ENCODE peak calls at places on chromosomes 11 and 22, in five cellular contexts. S is fibroblast of lung, K is heart left ventricle, G is ovary, H is SJSA1. X is an unnamed sample.

GRCh38 chr11:69480547-69481392 is 693 bp upstream of the LINC01488 start:
- DNase-seq in S (no peak), K (peak; percentile 83), G (no peak), H (no peak), X (no peak)

GRCh38 chr22:29032584-29032983 is 29.0 kb downstream of the C22orf31 start:
- DNase-seq in S (peak; percentile 34), K (no peak), G (no peak), H (peak; percentile 50), X (no peak)

GRCh38 chr22:26743149-26743548 is 85.8 kb downstream of the MIAT start:
- DNase-seq in S (no peak), K (no peak), G (no peak), H (no peak), X (no peak)

GRCh38 chr11:15673408-15673811 is 558.7 kb downstream of the INSC start:
- DNase-seq in S (no peak), K (no peak), G (no peak), H (no peak), X (peak; percentile 44)

GRCh38 chr22:21055880-21056319 is 10.2 kb downstream of the LRRC74B start:
- DNase-seq in S (no peak), K (no peak), G (no peak), H (no peak), X (no peak)

GRCh38 chr11:113778111-113778910 is 1.3 kb upstream of the CLDN25 start:
- DNase-seq in S (no peak), K (no peak), G (no peak), H (no peak), X (no peak)

GRCh38 chr11:133986545-133986944 is 29.8 kb upstream of the IGSF9B start:
- DNase-seq in S (no peak), K (no peak), G (no peak), H (no peak), X (no peak)

GRCh38 chr11:95361180-95361579 is 130.2 kb upstream of the SESN3 start:
- DNase-seq in S (no peak), K (no peak), G (no peak), H (no peak), X (no peak)

GRCh38 chr22:40665312-40665711 is 14.0 kb upstream of the MCHR1 start:
- DNase-seq in S (peak; percentile 48), K (peak; percentile 74), G (peak; percentile 57), H (no peak), X (no peak)

GRCh38 chr11:63682045-63682915 is 980 bp downstream of the RTN3 start:
- DNase-seq in S (peak; percentile 32), K (no peak), G (peak; percentile 42), H (peak; percentile 53), X (no peak)

GRCh38 chr11:79100093-79100704 is 340.6 kb downstream of the TENM4 start:
- DNase-seq in S (peak; percentile 66), K (no peak), G (peak; percentile 46), H (peak; percentile 16), X (no peak)

GRCh38 chr11:10205928-10206327 is 88.1 kb downstream of the SBF2 start:
- DNase-seq in S (no peak), K (no peak), G (no peak), H (no peak), X (no peak)

GRCh38 chr11:103491777-103492176 is 382.6 kb downstream of the DYNC2H1 start:
- DNase-seq in S (no peak), K (no peak), G (no peak), H (no peak), X (no peak)

GRCh38 chr11:66891849-66892660 is 35.2 kb downstream of the LRFN4 start:
- DNase-seq in S (peak; percentile 97), K (peak; percentile 32), G (no peak), H (peak; percentile 80), X (no peak)

GRCh38 chr11:115409116-115409663 is 95.0 kb downstream of the CADM1 start:
- DNase-seq in S (no peak), K (no peak), G (no peak), H (no peak), X (no peak)

GRCh38 chr11:87374206-87374793 is 336.6 kb downstream of the TMEM135 start:
- DNase-seq in S (no peak), K (no peak), G (no peak), H (no peak), X (no peak)

GRCh38 chr11:61975638-61976419 is 8.4 kb upstream of the FTH1 start:
- DNase-seq in S (no peak), K (no peak), G (no peak), H (no peak), X (no peak)

GRCh38 chr11:112504056-112504455 is 243.4 kb upstream of the PLET1 start:
- DNase-seq in S (no peak), K (no peak), G (no peak), H (no peak), X (no peak)

GRCh38 chr11:43316451-43316850 is 4.7 kb downstream of the API5 start:
- DNase-seq in S (no peak), K (no peak), G (no peak), H (peak; percentile 54), X (no peak)

GRCh38 chr11:59755701-59756495 is 722 bp downstream of the STX3 start:
- DNase-seq in S (peak; percentile 77), K (peak; percentile 86), G (peak; percentile 86), H (peak; percentile 77), X (no peak)

GRCh38 chr22:50089231-50090140 is at the start of gene MOV10L1:
- DNase-seq in S (peak; percentile 17), K (no peak), G (peak; percentile 61), H (no peak), X (no peak)

GRCh38 chr11:61067782-61068181 is 34.5 kb upstream of the CD5 start:
- DNase-seq in S (no peak), K (no peak), G (no peak), H (no peak), X (peak; percentile 74)

GRCh38 chr11:96105197-96105895 is 181.4 kb upstream of the MTMR2 start:
- DNase-seq in S (no peak), K (no peak), G (no peak), H (peak; percentile 33), X (no peak)

GRCh38 chr11:58576792-58577440 is 1.3 kb upstream of the LPXN start:
- DNase-seq in S (peak; percentile 62), K (no peak), G (no peak), H (no peak), X (no peak)

GRCh38 chr22:43921361-43921760 is 2.2 kb upstream of the PNPLA3 start:
- DNase-seq in S (peak; percentile 58), K (no peak), G (no peak), H (peak; percentile 87), X (no peak)

DNA sequence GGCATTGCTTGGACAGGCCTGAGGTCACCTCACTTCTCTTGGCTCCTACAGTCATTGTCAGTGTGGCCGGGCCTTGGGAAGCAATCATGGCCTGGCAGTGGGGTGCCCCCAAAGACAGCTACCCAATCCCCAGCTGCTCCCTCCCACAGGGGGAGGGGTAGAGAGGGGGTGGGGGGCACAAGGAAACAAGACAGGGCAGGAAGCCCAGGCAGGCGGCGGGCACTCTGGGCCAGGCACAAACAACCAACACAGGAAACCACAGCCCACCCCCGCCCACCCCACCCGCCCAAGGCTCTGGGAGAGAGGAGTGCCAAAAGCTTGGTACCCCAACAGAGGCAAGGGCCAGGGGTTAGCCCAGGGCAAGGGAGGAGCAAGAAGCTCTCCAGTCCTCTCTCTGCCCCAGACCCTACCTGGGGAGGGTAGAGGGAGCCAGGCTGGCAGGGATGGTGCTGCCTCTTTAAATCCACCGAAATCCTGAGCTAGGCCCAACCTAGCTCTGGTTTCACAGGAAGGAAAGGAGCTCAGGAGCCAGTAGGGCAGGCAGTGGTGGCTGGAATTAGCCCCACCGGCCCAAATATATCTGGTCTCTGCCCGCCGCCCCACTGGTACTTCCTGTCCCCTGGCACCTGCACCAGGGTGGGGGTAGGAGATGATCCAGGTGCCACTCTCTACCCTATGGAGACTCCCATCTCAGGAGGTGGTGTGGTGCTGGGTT is 12.2 kb downstream of the BCL9L start:
- DNase-seq in S (no peak), K (peak; percentile 64), G (no peak), H (no peak), X (no peak)
- H3K27ac ChIP-seq in S (peak overlapping the region; percentile 90), K (peak overlapping the region; percentile 98), G (peak overlapping the region; percentile 94), H (peak overlapping the region; percentile 94), X (peak overlapping the region; percentile 96)

DNA sequence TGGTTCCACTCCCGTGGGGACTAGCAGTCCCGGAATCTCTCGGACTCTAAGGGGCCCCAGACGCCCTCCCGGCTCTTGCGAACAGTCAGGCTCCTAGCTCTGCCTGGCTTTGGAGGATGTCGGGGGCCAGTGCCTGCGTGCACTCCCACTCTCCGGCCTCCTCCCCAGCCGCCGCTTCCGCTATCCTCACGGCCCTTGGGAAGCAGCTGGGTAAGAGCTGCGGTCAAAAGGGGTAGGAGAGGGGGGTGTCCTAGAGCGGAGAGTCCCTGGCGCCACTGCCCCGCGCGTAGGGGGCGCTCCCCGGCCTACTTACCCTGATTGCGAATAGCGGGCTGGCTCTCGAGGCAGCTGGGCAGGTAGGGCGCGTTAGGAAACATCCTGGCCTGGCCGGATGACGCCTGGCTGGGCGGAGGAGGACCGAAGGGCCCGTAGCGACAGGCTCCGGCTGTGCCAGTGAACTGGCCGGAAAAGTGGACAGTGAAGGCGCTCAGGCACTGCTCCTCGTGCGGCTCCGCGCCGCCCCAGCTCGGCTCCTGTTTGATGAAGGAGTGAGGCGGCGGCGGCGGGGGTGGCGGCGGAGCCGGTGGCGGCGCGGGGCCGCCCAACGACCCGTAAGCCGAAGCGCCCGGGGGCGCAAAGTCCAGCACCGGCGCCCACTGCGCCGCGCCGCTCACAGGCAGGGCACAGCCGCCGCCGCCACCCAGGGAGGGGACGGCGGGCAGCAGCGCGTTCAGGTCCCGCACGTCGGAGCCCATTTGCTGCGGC is 770 bp downstream of the WT1 start:
- DNase-seq in S (no peak), K (peak; percentile 66), G (peak; percentile 77), H (no peak), X (peak; percentile 84)
- H3K4me3 ChIP-seq in S (no peak overlapping the region), K (peak overlapping the region; percentile 60), G (peak overlapping the region; percentile 87), H (no peak overlapping the region), X (peak overlapping the region; percentile 47)

GRCh38 chr11:2798951-2799761 is 86.4 kb downstream of the CDKN1C start:
- DNase-seq in S (peak; percentile 44), K (peak; percentile 47), G (peak; percentile 11), H (no peak), X (no peak)
- H3K27ac ChIP-seq in S (no peak overlapping the region), K (no peak overlapping the region), G (no peak overlapping the region), H (no peak overlapping the region), X (no peak overlapping the region)

GRCh38 chr11:33868646-33869461 is 23.0 kb downstream of the LMO2 start:
- DNase-seq in S (no peak), K (peak; percentile 70), G (no peak), H (no peak), X (no peak)
- H3K4me3 ChIP-seq in S (no peak overlapping the region), K (peak overlapping the region; percentile 68), G (peak overlapping the region; percentile 32), H (peak overlapping the region; percentile 39), X (peak overlapping the region; percentile 59)

DNA sequence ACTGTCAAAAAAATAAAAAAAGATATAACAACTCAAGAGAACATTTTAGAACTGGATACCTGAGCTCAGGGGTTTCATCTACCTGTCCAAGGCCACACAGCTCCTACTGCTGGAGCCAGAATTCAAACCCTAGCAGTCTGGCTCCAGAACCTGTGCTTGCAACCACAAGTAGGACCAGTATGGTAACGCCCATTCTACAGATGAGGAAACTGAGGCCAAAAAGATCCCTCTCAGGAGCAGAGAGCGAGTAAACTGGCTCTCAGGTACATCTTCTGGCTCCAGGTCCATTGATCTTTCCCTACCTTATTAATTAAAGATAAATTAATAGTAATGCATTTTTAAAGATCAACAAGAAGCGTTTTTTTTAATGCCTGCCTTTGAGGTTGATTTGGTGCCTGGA is 19.2 kb downstream of the P2RX3 start:
- DNase-seq in S (no peak), K (no peak), G (no peak), H (no peak), X (no peak)
- H3K27ac ChIP-seq in S (no peak overlapping the region), K (peak overlapping the region; percentile 19), G (no peak overlapping the region), H (no peak overlapping the region), X (peak overlapping the region; percentile 33)

X was measured in vagina.